ENCODE peak calls at places on chromosomes 1 and 21, in five cellular contexts. X is activated CD4-positive, alpha-beta memory T cell treated with anti-CD3 and anti-CD28 coated beads, Interleukin-2, amount 10 ng/mL, durations not matched to agents 7 days and 5 days; W is SJSA1; U is HT1080; I is T-helper 1 cell. A is an unnamed sample.

GRCh38 chr1:201302168-201302896 is 19.0 kb downstream of the PKP1 start:
- DNase-seq in X (no peak), W (no peak), U (no peak), I (no peak), A (no peak)

GRCh38 chr1:230884646-230885045 is 16.3 kb upstream of the C1orf198 start:
- DNase-seq in X (no peak), W (no peak), U (no peak), I (no peak), A (no peak)

GRCh38 chr21:39048064-39048463 is 135.2 kb downstream of the PSMG1 start:
- DNase-seq in X (no peak), W (no peak), U (peak; percentile 43), I (no peak), A (peak; percentile 67)

GRCh38 chr1:94805912-94806311 is 14.2 kb upstream of the SLC44A3 start:
- DNase-seq in X (peak; percentile 60), W (peak; percentile 63), U (peak; percentile 40), I (peak; percentile 28), A (no peak)

GRCh38 chr1:78715181-78715661 is 65.6 kb downstream of the IFI44 start:
- DNase-seq in X (no peak), W (no peak), U (peak; percentile 63), I (no peak), A (no peak)

GRCh38 chr1:1020000-1020404 is at the start of gene AGRN:
- DNase-seq in X (peak; percentile 45), W (no peak), U (no peak), I (no peak), A (no peak)

GRCh38 chr1:41813755-41814694 is 104.7 kb downstream of the HIVEP3 start:
- DNase-seq in X (no peak), W (no peak), U (no peak), I (no peak), A (peak; percentile 36)

GRCh38 chr1:20893931-20894330 is 106.8 kb upstream of the HP1BP3 start:
- DNase-seq in X (no peak), W (no peak), U (no peak), I (no peak), A (no peak)

GRCh38 chr1:105678334-105678733 is 1378.1 kb upstream of the PRMT6 start:
- DNase-seq in X (no peak), W (no peak), U (peak; percentile 81), I (no peak), A (no peak)

GRCh38 chr21:37909936-37910335 is 6.3 kb downstream of the KCNJ6 start:
- DNase-seq in X (no peak), W (no peak), U (no peak), I (no peak), A (no peak)

GRCh38 chr1:210358511-210359148 is 29.9 kb downstream of the HHAT start:
- DNase-seq in X (no peak), W (no peak), U (no peak), I (no peak), A (peak; percentile 17)

GRCh38 chr21:44456207-44456914 is 1.1 kb downstream of the LRRC3 start:
- DNase-seq in X (no peak), W (no peak), U (no peak), I (no peak), A (no peak)

GRCh38 chr21:28385845-28386244 is 606.8 kb downstream of the LTN1 start:
- DNase-seq in X (no peak), W (no peak), U (no peak), I (no peak), A (no peak)

GRCh38 chr1:240134596-240134995 is 42.9 kb downstream of the FMN2 start:
- DNase-seq in X (no peak), W (no peak), U (no peak), I (no peak), A (no peak)

GRCh38 chr1:167898578-167899222 is 15.2 kb downstream of the ADCY10 start:
- DNase-seq in X (no peak), W (no peak), U (no peak), I (no peak), A (no peak)

GRCh38 chr1:212967767-212968166 is 17.4 kb downstream of the VASH2 start:
- DNase-seq in X (no peak), W (no peak), U (peak; percentile 92), I (no peak), A (no peak)

GRCh38 chr1:210464519-210465039 is 135.9 kb downstream of the HHAT start:
- DNase-seq in X (no peak), W (no peak), U (peak; percentile 87), I (peak; percentile 59), A (no peak)

GRCh38 chr1:236253918-236254637 is 27.7 kb downstream of the ERO1B start:
- DNase-seq in X (no peak), W (no peak), U (no peak), I (no peak), A (no peak)

GRCh38 chr1:110647254-110647891 is 27.4 kb downstream of the KCNA3 start:
- DNase-seq in X (no peak), W (no peak), U (peak; percentile 33), I (peak; percentile 93), A (no peak)

GRCh38 chr1:30817083-30817450 is 59.5 kb upstream of the LAPTM5 start:
- DNase-seq in X (no peak), W (no peak), U (no peak), I (no peak), A (no peak)

GRCh38 chr1:24418898-24419628 is 3.5 kb downstream of the NIPAL3 start:
- DNase-seq in X (no peak), W (peak; percentile 96), U (peak; percentile 28), I (no peak), A (peak; percentile 54)

GRCh38 chr1:10639301-10640078 is 157.0 kb downstream of the CASZ1 start:
- DNase-seq in X (no peak), W (no peak), U (no peak), I (no peak), A (no peak)

GRCh38 chr1:169312084-169312954 is 55.3 kb downstream of the NME7 start:
- DNase-seq in X (peak; percentile 64), W (peak; percentile 81), U (peak; percentile 98), I (peak; percentile 74), A (no peak)

GRCh38 chr1:12593621-12594066 is 24.4 kb downstream of the DHRS3 start:
- DNase-seq in X (no peak), W (no peak), U (no peak), I (no peak), A (peak; percentile 55)

GRCh38 chr1:220908757-220909156 is 29.5 kb downstream of the HLX start:
- DNase-seq in X (no peak), W (no peak), U (peak; percentile 24), I (no peak), A (no peak)

GRCh38 chr1:91557826-91558225 is 57.2 kb downstream of the CDC7 start:
- DNase-seq in X (no peak), W (no peak), U (no peak), I (no peak), A (no peak)

GRCh38 chr1:115281143-115281542 is 56.9 kb downstream of the NGF start:
- DNase-seq in X (no peak), W (no peak), U (no peak), I (no peak), A (no peak)

GRCh38 chr1:101460709-101461108 is 223.9 kb downstream of the S1PR1 start:
- DNase-seq in X (no peak), W (no peak), U (no peak), I (no peak), A (no peak)

GRCh38 chr1:200279810-200280411 is 129.9 kb downstream of the ZNF281 start:
- DNase-seq in X (peak; percentile 26), W (peak; percentile 65), U (peak; percentile 70), I (peak; percentile 14), A (no peak)

GRCh38 chr1:2526824-2527552 is 592 bp upstream of the PANK4 start:
- DNase-seq in X (peak; percentile 63), W (no peak), U (peak; percentile 60), I (peak; percentile 60), A (no peak)

A was measured in lower leg skin.